ENCODE peak calls at places on chromosomes 12 and 14, in four cellular contexts. T is M059J; A is transverse colon; Q is activated CD4-positive, CD25-positive, alpha-beta regulatory T cell. L is an unnamed sample.

GRCh38 chr12:25384038-25384953 is 133.6 kb upstream of the KRAS start:
- DNase-seq in T (no peak), A (peak; percentile 42), Q (no peak), L (peak; percentile 54)

GRCh38 chr12:131825146-131825892 is 2.9 kb upstream of the MMP17 start:
- DNase-seq in Q (no peak), T (peak; percentile 68), A (no peak), L (no peak)

GRCh38 chr12:76545486-76545885 is 14.1 kb downstream of the OSBPL8 start:
- DNase-seq in T (no peak), Q (no peak), A (no peak), L (no peak)

GRCh38 chr12:1807489-1807888 is 12.9 kb upstream of the LRTM2 start:
- DNase-seq in T (no peak), A (no peak), Q (no peak), L (no peak)

GRCh38 chr14:99035712-99036593 is 236.0 kb downstream of the BCL11B start:
- DNase-seq in T (peak; percentile 85), Q (no peak), A (peak; percentile 57), L (peak; percentile 52)

GRCh38 chr14:37587881-37588666 is 7.0 kb downstream of the FOXA1 start:
- DNase-seq in T (no peak), Q (no peak), A (no peak), L (peak; percentile 37)

GRCh38 chr12:54005531-54005852 is 3.3 kb upstream of the HOXC8 start:
- DNase-seq in A (no peak), Q (no peak), T (no peak), L (no peak)

GRCh38 chr12:109153711-109154434 is 37.5 kb downstream of the ACACB start:
- DNase-seq in A (no peak), Q (no peak), T (no peak), L (peak; percentile 44)

GRCh38 chr14:101499080-101499479 is 62.2 kb upstream of the DIO3 start:
- DNase-seq in T (no peak), A (no peak), Q (no peak), L (peak; percentile 6)

GRCh38 chr12:74964390-74964789 is 245.2 kb downstream of the KCNC2 start:
- DNase-seq in Q (no peak), T (no peak), A (no peak), L (no peak)

L was measured in left colon.